ENCODE peak calls at places on chromosomes 5 and 9, in four cellular contexts. One of them, this sample, is unnamed.

GRCh38 chr5:41795125-41795524 is 75.1 kb downstream of the OXCT1 start:
- DNase-seq in mesendoderm: no peak
- DNase-seq in heart left ventricle: no peak
- DNase-seq in sigmoid colon: no peak
- DNase-seq in this sample: no peak

GRCh38 chr5:169149317-169149716 is 151.6 kb downstream of the SLIT3 start:
- DNase-seq in sigmoid colon: no peak
- DNase-seq in heart left ventricle: no peak
- DNase-seq in mesendoderm: peak; percentile 55
- DNase-seq in this sample: no peak

GRCh38 chr5:179385892-179386291 is 40.6 kb upstream of the ADAMTS2 start:
- DNase-seq in heart left ventricle: no peak
- DNase-seq in mesendoderm: no peak
- DNase-seq in sigmoid colon: peak; percentile 50
- DNase-seq in this sample: no peak

GRCh38 chr9:99431103-99431502 is 209.0 kb downstream of the SEC61B start:
- DNase-seq in sigmoid colon: no peak
- DNase-seq in heart left ventricle: peak; percentile 18
- DNase-seq in mesendoderm: no peak
- DNase-seq in this sample: no peak

GRCh38 chr5:138545919-138546562 is 3.0 kb upstream of the ETF1 start:
- DNase-seq in mesendoderm: no peak
- DNase-seq in sigmoid colon: no peak
- DNase-seq in heart left ventricle: no peak
- DNase-seq in this sample: no peak

GRCh38 chr5:163504091-163504931 is 1.1 kb upstream of the MAT2B start:
- DNase-seq in mesendoderm: peak; percentile 69
- DNase-seq in sigmoid colon: peak; percentile 76
- DNase-seq in heart left ventricle: peak; percentile 23
- DNase-seq in this sample: peak; percentile 43

GRCh38 chr5:109844148-109844547 is 154.4 kb downstream of the MAN2A1 start:
- DNase-seq in heart left ventricle: no peak
- DNase-seq in mesendoderm: no peak
- DNase-seq in sigmoid colon: no peak
- DNase-seq in this sample: no peak

GRCh38 chr9:7790022-7790818 is 9.4 kb downstream of the DMAC1 start:
- DNase-seq in mesendoderm: no peak
- DNase-seq in heart left ventricle: no peak
- DNase-seq in sigmoid colon: no peak
- DNase-seq in this sample: no peak

GRCh38 chr5:105034335-105034734 is 1471.7 kb upstream of the NUDT12 start:
- DNase-seq in sigmoid colon: no peak
- DNase-seq in mesendoderm: no peak
- DNase-seq in heart left ventricle: no peak
- DNase-seq in this sample: no peak

GRCh38 chr5:149386166-149386565 is 7.1 kb upstream of the IL17B start:
- DNase-seq in mesendoderm: peak; percentile 60
- DNase-seq in sigmoid colon: peak; percentile 74
- DNase-seq in heart left ventricle: no peak
- DNase-seq in this sample: no peak

DNA sequence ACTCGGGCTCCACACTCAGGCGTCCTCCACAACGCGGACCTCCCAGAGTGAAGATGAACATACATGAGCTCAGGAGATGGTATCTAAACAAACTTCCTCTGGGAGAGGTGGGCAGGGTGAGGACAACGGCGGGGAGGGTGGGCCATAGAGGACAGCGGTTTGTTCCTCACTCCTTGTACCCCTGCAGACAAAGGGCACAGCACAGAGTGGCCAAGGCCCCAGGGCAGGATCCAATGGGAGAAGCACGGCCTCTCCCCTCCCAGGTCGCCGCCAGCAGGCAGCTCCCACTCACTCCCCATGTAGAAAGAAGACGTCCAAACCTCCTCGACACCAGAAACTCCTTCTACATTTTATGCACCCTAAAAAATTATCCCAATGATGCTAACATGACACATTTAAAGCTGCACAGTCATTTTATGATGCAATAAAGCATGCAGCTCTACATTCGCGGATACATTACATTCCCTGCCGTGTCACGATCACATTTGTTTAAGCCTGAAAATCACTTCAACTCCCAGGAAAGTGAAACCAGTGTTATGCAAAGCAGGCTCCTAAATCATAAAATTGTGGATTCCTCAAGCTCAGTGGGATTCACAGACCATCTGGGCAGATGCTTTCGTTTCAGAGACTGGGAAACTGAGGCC is 87.5 kb upstream of the SARDH start:
- DNase-seq in sigmoid colon: no peak
- DNase-seq in mesendoderm: no peak
- DNase-seq in heart left ventricle: no peak
- DNase-seq in this sample: no peak
- H3K27ac ChIP-seq in sigmoid colon: no peak overlapping the region
- H3K27ac ChIP-seq in mesendoderm: no peak overlapping the region
- H3K27ac ChIP-seq in heart left ventricle: no peak overlapping the region
- H3K27ac ChIP-seq in this sample: no peak overlapping the region

DNA sequence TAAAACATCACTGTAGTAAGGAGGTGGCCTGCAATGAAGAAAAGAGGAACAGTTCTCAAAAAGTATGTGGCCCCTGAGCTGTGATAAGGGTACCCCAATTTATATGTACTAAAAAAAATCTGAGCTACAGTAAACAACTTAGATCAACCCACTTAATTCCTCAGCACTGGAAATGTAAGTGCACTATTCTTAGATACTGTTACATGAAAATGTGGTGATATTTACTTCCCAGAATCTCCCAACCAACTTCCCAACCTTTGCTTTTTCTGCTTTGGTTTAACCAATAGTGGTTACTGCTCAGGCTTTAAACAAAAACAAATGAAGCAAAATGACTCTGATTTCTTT is 114.8 kb downstream of the SEMA5A start:
- DNase-seq in sigmoid colon: no peak
- DNase-seq in heart left ventricle: no peak
- DNase-seq in mesendoderm: no peak
- DNase-seq in this sample: no peak
- H3K27ac ChIP-seq in sigmoid colon: no peak overlapping the region
- H3K27ac ChIP-seq in heart left ventricle: no peak overlapping the region
- H3K27ac ChIP-seq in mesendoderm: no peak overlapping the region
- H3K27ac ChIP-seq in this sample: no peak overlapping the region

DNA sequence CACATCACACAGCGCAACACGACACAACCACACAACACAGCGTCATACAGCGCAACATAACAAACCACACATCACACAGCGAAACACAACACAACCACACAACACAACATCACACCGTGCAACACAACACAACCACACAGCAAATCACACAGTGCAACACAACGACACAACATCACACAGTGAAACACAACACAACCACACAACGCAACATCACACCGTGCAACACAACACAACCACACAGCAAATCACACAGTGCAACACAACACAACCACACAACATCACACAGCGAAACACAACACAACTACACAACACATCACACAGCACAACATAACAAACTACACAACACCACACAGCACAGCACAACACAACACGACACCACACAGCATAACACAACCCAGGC is 40.4 kb upstream of the PTCH1 start:
- DNase-seq in mesendoderm: no peak
- DNase-seq in sigmoid colon: no peak
- DNase-seq in heart left ventricle: no peak
- DNase-seq in this sample: no peak
- H3K27ac ChIP-seq in mesendoderm: no peak overlapping the region
- H3K27ac ChIP-seq in sigmoid colon: no peak overlapping the region
- H3K27ac ChIP-seq in heart left ventricle: no peak overlapping the region
- H3K27ac ChIP-seq in this sample: no peak overlapping the region

DNA sequence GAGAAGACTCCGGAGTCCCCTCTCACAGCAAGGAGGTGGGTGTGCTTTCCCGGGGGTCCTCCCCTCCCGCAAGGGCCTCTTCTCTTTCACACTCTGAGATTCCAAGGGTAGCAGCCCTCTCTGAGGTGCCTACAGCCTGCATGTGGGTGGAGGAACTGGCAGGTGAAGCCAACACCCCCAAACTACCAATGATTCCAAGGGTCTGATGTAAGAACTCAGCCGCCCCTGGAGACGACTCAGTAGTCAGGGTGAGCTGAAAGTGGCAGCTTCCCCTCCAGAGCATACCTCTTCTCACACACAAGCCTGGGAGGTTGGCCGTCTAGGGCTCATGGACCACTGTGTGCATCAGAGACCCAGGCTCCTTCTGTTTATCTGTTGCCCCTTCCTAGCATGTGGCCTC is 66.1 kb downstream of the TSPAN17 start:
- DNase-seq in sigmoid colon: no peak
- DNase-seq in mesendoderm: peak; percentile 67
- DNase-seq in heart left ventricle: no peak
- DNase-seq in this sample: no peak
- H3K27ac ChIP-seq in sigmoid colon: no peak overlapping the region
- H3K27ac ChIP-seq in mesendoderm: no peak overlapping the region
- H3K27ac ChIP-seq in heart left ventricle: no peak overlapping the region
- H3K27ac ChIP-seq in this sample: no peak overlapping the region

This sample was measured in ovary.